ENCODE peak calls at places on chromosome 10, in seven cellular contexts. One of them, this sample, is unnamed.

GRCh38 chr10:17200885-17201164 is 647 bp downstream of the TRDMT1 start:
- DNase-seq in mammary epithelial cell: peak; percentile 50
- DNase-seq in H9: no peak
- DNase-seq in fibroblast of lung: peak; percentile 68
- DNase-seq in mesendoderm: no peak
- DNase-seq in MM.1S: peak; percentile 65
- DNase-seq in colonic mucosa: peak; percentile 42
- DNase-seq in this sample: peak; percentile 79

GRCh38 chr10:70228503-70228902 is 4.7 kb downstream of the PPA1 start:
- DNase-seq in fibroblast of lung: no peak
- DNase-seq in colonic mucosa: no peak
- DNase-seq in mammary epithelial cell: no peak
- DNase-seq in MM.1S: no peak
- DNase-seq in H9: no peak
- DNase-seq in mesendoderm: no peak
- DNase-seq in this sample: no peak

GRCh38 chr10:58322072-58322834 is 12.6 kb upstream of the UBE2D1 start:
- DNase-seq in MM.1S: peak; percentile 39
- DNase-seq in H9: no peak
- DNase-seq in mesendoderm: no peak
- DNase-seq in mammary epithelial cell: peak; percentile 29
- DNase-seq in fibroblast of lung: peak; percentile 59
- DNase-seq in colonic mucosa: peak; percentile 55
- DNase-seq in this sample: no peak

GRCh38 chr10:44958196-44958896 is 1.3 kb upstream of the RASSF4 start:
- DNase-seq in H9: peak; percentile 11
- DNase-seq in mesendoderm: peak; percentile 53
- DNase-seq in mammary epithelial cell: peak; percentile 60
- DNase-seq in fibroblast of lung: no peak
- DNase-seq in MM.1S: no peak
- DNase-seq in colonic mucosa: peak; percentile 18
- DNase-seq in this sample: peak; percentile 87

GRCh38 chr10:92567952-92568600 is 5.8 kb downstream of the IDE start:
- DNase-seq in mesendoderm: peak; percentile 75
- DNase-seq in H9: no peak
- DNase-seq in mammary epithelial cell: peak; percentile 65
- DNase-seq in colonic mucosa: no peak
- DNase-seq in fibroblast of lung: peak; percentile 55
- DNase-seq in MM.1S: no peak
- DNase-seq in this sample: peak; percentile 81

GRCh38 chr10:124378817-124379510 is 39.8 kb downstream of the OAT start:
- DNase-seq in mammary epithelial cell: peak; percentile 90
- DNase-seq in MM.1S: no peak
- DNase-seq in H9: no peak
- DNase-seq in fibroblast of lung: no peak
- DNase-seq in colonic mucosa: no peak
- DNase-seq in mesendoderm: peak; percentile 33
- DNase-seq in this sample: no peak

GRCh38 chr10:21969326-21970287 is 33.9 kb downstream of the DNAJC1 start:
- DNase-seq in mammary epithelial cell: peak; percentile 35
- DNase-seq in fibroblast of lung: no peak
- DNase-seq in MM.1S: no peak
- DNase-seq in colonic mucosa: no peak
- DNase-seq in H9: no peak
- DNase-seq in mesendoderm: no peak
- DNase-seq in this sample: peak; percentile 64

GRCh38 chr10:124268976-124269375 is 149.7 kb downstream of the OAT start:
- DNase-seq in mesendoderm: no peak
- DNase-seq in mammary epithelial cell: no peak
- DNase-seq in colonic mucosa: no peak
- DNase-seq in MM.1S: no peak
- DNase-seq in fibroblast of lung: no peak
- DNase-seq in H9: no peak
- DNase-seq in this sample: no peak

GRCh38 chr10:57849726-57850357 is 417.9 kb downstream of the IPMK start:
- DNase-seq in colonic mucosa: no peak
- DNase-seq in H9: no peak
- DNase-seq in mesendoderm: no peak
- DNase-seq in MM.1S: peak; percentile 71
- DNase-seq in fibroblast of lung: peak; percentile 28
- DNase-seq in mammary epithelial cell: peak; percentile 13
- DNase-seq in this sample: peak; percentile 23

GRCh38 chr10:44571701-44572100 is 186.8 kb upstream of the CXCL12 start:
- DNase-seq in mesendoderm: no peak
- DNase-seq in fibroblast of lung: no peak
- DNase-seq in mammary epithelial cell: no peak
- DNase-seq in colonic mucosa: no peak
- DNase-seq in H9: no peak
- DNase-seq in MM.1S: no peak
- DNase-seq in this sample: peak; percentile 57

GRCh38 chr10:49092477-49092876 is 22.8 kb downstream of the VSTM4 start:
- DNase-seq in MM.1S: no peak
- DNase-seq in mesendoderm: no peak
- DNase-seq in H9: peak; percentile 10
- DNase-seq in fibroblast of lung: no peak
- DNase-seq in mammary epithelial cell: no peak
- DNase-seq in colonic mucosa: no peak
- DNase-seq in this sample: no peak

GRCh38 chr10:76644481-76644880 is 993.1 kb downstream of the KCNMA1 start:
- DNase-seq in H9: no peak
- DNase-seq in fibroblast of lung: no peak
- DNase-seq in MM.1S: no peak
- DNase-seq in mammary epithelial cell: no peak
- DNase-seq in mesendoderm: no peak
- DNase-seq in colonic mucosa: no peak
- DNase-seq in this sample: no peak

GRCh38 chr10:49568235-49568634 is 29.3 kb upstream of the ERCC6 start:
- DNase-seq in mesendoderm: no peak
- DNase-seq in H9: no peak
- DNase-seq in colonic mucosa: no peak
- DNase-seq in fibroblast of lung: peak; percentile 6
- DNase-seq in MM.1S: no peak
- DNase-seq in mammary epithelial cell: peak; percentile 86
- DNase-seq in this sample: peak; percentile 91

GRCh38 chr10:57741751-57742150 is 525.9 kb downstream of the IPMK start:
- DNase-seq in colonic mucosa: no peak
- DNase-seq in H9: no peak
- DNase-seq in fibroblast of lung: no peak
- DNase-seq in MM.1S: no peak
- DNase-seq in mesendoderm: no peak
- DNase-seq in mammary epithelial cell: no peak
- DNase-seq in this sample: no peak

GRCh38 chr10:125158528-125159485 is 1.6 kb downstream of the CTBP2 start:
- DNase-seq in H9: peak; percentile 15
- DNase-seq in colonic mucosa: peak; percentile 71
- DNase-seq in fibroblast of lung: peak; percentile 50
- DNase-seq in MM.1S: no peak
- DNase-seq in mammary epithelial cell: peak; percentile 56
- DNase-seq in mesendoderm: no peak
- DNase-seq in this sample: peak; percentile 71

GRCh38 chr10:47277352-47278151 is 22.4 kb upstream of the GDF10 start:
- DNase-seq in H9: no peak
- DNase-seq in fibroblast of lung: no peak
- DNase-seq in mesendoderm: no peak
- DNase-seq in MM.1S: no peak
- DNase-seq in colonic mucosa: no peak
- DNase-seq in mammary epithelial cell: peak; percentile 66
- DNase-seq in this sample: no peak

GRCh38 chr10:58512470-58513188 is at the start of gene BICC1:
- DNase-seq in fibroblast of lung: peak; percentile 57
- DNase-seq in mammary epithelial cell: peak; percentile 46
- DNase-seq in H9: peak; percentile 42
- DNase-seq in mesendoderm: peak; percentile 38
- DNase-seq in colonic mucosa: peak; percentile 47
- DNase-seq in MM.1S: no peak
- DNase-seq in this sample: peak; percentile 84

GRCh38 chr10:79059859-79060379 is 8.8 kb upstream of the ZMIZ1 start:
- DNase-seq in mesendoderm: no peak
- DNase-seq in colonic mucosa: peak; percentile 76
- DNase-seq in fibroblast of lung: no peak
- DNase-seq in MM.1S: no peak
- DNase-seq in mammary epithelial cell: no peak
- DNase-seq in H9: no peak
- DNase-seq in this sample: no peak

GRCh38 chr10:50421026-50421719 is 169.9 kb upstream of the ASAH2 start:
- DNase-seq in fibroblast of lung: peak; percentile 38
- DNase-seq in MM.1S: peak; percentile 48
- DNase-seq in mammary epithelial cell: peak; percentile 29
- DNase-seq in colonic mucosa: peak; percentile 42
- DNase-seq in H9: peak; percentile 55
- DNase-seq in mesendoderm: peak; percentile 74
- DNase-seq in this sample: peak; percentile 55

GRCh38 chr10:110461530-110461929 is 36.2 kb upstream of the DUSP5 start:
- DNase-seq in MM.1S: peak; percentile 25
- DNase-seq in fibroblast of lung: no peak
- DNase-seq in H9: no peak
- DNase-seq in colonic mucosa: no peak
- DNase-seq in mesendoderm: no peak
- DNase-seq in mammary epithelial cell: no peak
- DNase-seq in this sample: no peak

GRCh38 chr10:32618482-32618881 is 172.5 kb downstream of the CCDC7 start:
- DNase-seq in MM.1S: no peak
- DNase-seq in colonic mucosa: no peak
- DNase-seq in fibroblast of lung: no peak
- DNase-seq in H9: no peak
- DNase-seq in mesendoderm: no peak
- DNase-seq in mammary epithelial cell: no peak
- DNase-seq in this sample: no peak

GRCh38 chr10:98238391-98238790 is 29.6 kb downstream of the LOXL4 start:
- DNase-seq in MM.1S: no peak
- DNase-seq in mammary epithelial cell: no peak
- DNase-seq in H9: no peak
- DNase-seq in fibroblast of lung: no peak
- DNase-seq in colonic mucosa: no peak
- DNase-seq in mesendoderm: no peak
- DNase-seq in this sample: no peak
- H3K9ac ChIP-seq in MM.1S: no peak overlapping the region
- H3K9ac ChIP-seq in mammary epithelial cell: no peak overlapping the region
- H3K9ac ChIP-seq in H9: no peak overlapping the region
- H3K9ac ChIP-seq in fibroblast of lung: no peak overlapping the region
- H3K9ac ChIP-seq in colonic mucosa: no peak overlapping the region
- H3K9ac ChIP-seq in mesendoderm: no peak overlapping the region
- H3K9ac ChIP-seq in this sample: no peak overlapping the region

DNA sequence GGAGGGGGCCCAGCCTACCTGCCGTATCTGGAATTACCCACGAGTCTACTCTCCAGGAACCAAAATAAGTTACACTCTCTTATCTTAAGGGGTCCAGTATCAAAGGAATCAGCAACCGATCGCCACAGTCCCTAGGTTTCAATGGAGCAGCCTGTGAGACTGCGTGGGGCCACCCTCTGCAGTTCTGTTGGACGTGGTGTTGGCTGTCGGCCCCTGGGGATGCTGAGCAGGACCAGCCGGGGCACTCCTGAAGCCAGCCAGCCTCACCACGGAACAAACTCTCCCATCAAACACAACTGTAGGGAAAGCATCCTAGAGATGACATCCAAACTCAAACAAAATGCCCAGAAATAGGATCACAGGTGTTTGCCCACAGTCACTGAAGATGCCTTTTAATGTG is 25.5 kb upstream of the ABLIM1 start:
- DNase-seq in mammary epithelial cell: no peak
- DNase-seq in H9: no peak
- DNase-seq in fibroblast of lung: no peak
- DNase-seq in colonic mucosa: no peak
- DNase-seq in MM.1S: no peak
- DNase-seq in mesendoderm: no peak
- DNase-seq in this sample: no peak
- H3K9ac ChIP-seq in mammary epithelial cell: no peak overlapping the region
- H3K9ac ChIP-seq in H9: no peak overlapping the region
- H3K9ac ChIP-seq in fibroblast of lung: no peak overlapping the region
- H3K9ac ChIP-seq in colonic mucosa: no peak overlapping the region
- H3K9ac ChIP-seq in MM.1S: no peak overlapping the region
- H3K9ac ChIP-seq in mesendoderm: no peak overlapping the region
- H3K9ac ChIP-seq in this sample: no peak overlapping the region

DNA sequence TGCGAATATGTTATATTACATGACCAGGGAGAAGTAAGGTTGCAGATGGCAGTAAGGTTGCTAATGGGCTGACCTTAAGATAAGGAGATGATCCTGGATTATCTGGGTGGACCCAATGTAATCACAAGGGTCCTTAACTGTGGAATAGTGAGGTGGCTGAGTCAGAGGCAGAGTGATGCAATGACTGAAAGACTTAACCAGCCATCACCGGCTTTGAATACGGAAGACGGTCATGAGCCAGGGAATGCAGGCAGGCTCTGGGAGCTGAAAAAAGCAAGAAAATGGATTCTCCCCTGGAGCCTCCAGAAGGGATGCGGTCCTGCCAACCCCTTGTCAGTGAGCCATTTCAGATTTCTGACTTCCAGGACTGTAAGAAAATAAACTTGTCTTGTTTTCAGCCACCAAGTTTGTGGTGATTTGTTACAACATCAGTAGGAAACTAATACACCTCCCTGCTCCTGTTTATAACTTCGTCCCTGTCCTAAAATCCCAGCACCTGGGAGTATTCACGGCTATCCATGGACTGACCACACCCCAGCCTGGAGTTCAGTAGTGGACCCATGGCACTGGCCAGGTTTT is 4.6 kb upstream of the C10orf95 start:
- DNase-seq in MM.1S: no peak
- DNase-seq in H9: peak; percentile 64
- DNase-seq in mesendoderm: peak; percentile 95
- DNase-seq in colonic mucosa: no peak
- DNase-seq in mammary epithelial cell: peak; percentile 21
- DNase-seq in fibroblast of lung: peak; percentile 93
- DNase-seq in this sample: peak; percentile 89
- H3K9ac ChIP-seq in MM.1S: no peak overlapping the region
- H3K9ac ChIP-seq in H9: no peak overlapping the region
- H3K9ac ChIP-seq in mesendoderm: no peak overlapping the region
- H3K9ac ChIP-seq in colonic mucosa: no peak overlapping the region
- H3K9ac ChIP-seq in mammary epithelial cell: no peak overlapping the region
- H3K9ac ChIP-seq in fibroblast of lung: no peak overlapping the region
- H3K9ac ChIP-seq in this sample: peak overlapping the region; percentile 36

DNA sequence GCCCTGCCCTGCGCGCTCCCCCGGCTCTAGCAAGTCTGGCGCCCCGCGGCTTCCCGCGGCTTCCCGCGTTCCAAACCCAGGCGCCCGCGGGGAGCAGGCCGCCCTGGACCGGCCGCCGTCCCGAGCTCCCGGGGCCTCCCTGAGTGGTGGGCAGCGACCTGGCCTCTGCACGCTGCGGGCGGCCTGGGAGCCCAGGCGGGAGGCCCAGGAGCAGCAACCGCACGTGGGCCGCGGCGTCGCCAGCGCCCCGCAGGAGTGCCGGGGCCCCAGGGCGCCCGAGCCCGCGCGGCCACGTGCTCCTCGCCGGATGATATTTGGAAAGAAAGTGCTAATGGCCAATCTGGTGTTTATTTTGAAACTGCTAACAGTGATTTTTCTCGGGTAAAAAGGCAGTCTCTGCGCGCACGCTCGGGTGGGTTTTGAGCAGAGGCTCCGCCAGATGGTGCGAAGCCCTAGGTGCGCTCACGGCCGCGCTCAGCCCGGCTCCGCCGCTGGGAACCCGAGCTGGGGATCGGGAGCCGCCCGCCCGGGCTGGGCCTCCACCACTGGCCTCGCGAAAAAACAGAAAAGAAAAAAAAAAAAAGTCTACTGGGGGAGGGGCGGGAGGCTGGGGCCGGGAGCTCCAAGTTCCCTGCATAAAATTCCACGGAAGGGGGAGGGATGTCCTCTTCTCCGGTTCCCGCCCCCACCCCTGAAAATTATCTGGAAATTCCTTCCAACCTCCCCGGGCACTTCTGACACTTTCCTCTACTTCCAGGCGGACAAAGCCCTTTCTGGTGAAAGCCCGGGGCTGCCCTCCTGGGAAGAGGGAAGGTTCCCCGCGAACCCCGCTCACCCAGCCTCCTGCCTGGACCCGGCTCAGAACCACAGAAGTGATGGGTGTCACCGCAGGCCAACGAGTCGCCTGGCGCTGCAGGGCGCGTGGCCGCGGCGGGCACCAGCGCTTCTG is 4.3 kb downstream of the EBF3 start:
- DNase-seq in fibroblast of lung: no peak
- DNase-seq in mesendoderm: no peak
- DNase-seq in mammary epithelial cell: no peak
- DNase-seq in colonic mucosa: no peak
- DNase-seq in MM.1S: no peak
- DNase-seq in H9: no peak
- DNase-seq in this sample: no peak
- H3K9ac ChIP-seq in fibroblast of lung: no peak overlapping the region
- H3K9ac ChIP-seq in mesendoderm: peak overlapping the region; percentile 21
- H3K9ac ChIP-seq in mammary epithelial cell: no peak overlapping the region
- H3K9ac ChIP-seq in colonic mucosa: no peak overlapping the region
- H3K9ac ChIP-seq in MM.1S: no peak overlapping the region
- H3K9ac ChIP-seq in H9: no peak overlapping the region
- H3K9ac ChIP-seq in this sample: no peak overlapping the region